ENCODE peak calls at places on chromosomes 11 and 22, in six cellular contexts. P, M, X, N, F and S are unnamed samples.

GRCh38 chr11:89487016-89487415 is 4.2 kb downstream of the NOX4 start:
- DNase-seq in M (no peak), X (peak; percentile 53), P (no peak), N (no peak), F (no peak), S (no peak)

GRCh38 chr11:19511413-19512183 is 201.0 kb upstream of the NAV2 start:
- DNase-seq in F (no peak), X (no peak), M (no peak), N (peak; percentile 73), P (no peak), S (peak; percentile 26)

GRCh38 chr11:91717169-91717568 is 507.4 kb upstream of the FAT3 start:
- DNase-seq in M (no peak), X (no peak), F (no peak), N (no peak), P (no peak), S (no peak)

GRCh38 chr11:96426356-96427103 is 36.7 kb downstream of the JRKL start:
- DNase-seq in P (peak; percentile 43), X (no peak), F (peak; percentile 21), M (peak; percentile 30), N (peak; percentile 72), S (no peak)

GRCh38 chr11:8596504-8597046 is 2.5 kb upstream of the STK33 start:
- DNase-seq in X (no peak), P (no peak), F (no peak), M (no peak), N (peak; percentile 31), S (no peak)

GRCh38 chr11:118084247-118084646 is 2.5 kb downstream of the SMIM35 start:
- DNase-seq in P (no peak), M (no peak), N (no peak), F (no peak), X (no peak), S (no peak)

GRCh38 chr11:102318469-102318868 is 1.2 kb downstream of the BIRC3 start:
- DNase-seq in X (no peak), M (no peak), P (no peak), F (no peak), N (no peak), S (no peak)

GRCh38 chr11:123111465-123111864 is 49.5 kb upstream of the HSPA8 start:
- DNase-seq in N (peak; percentile 65), P (peak; percentile 58), F (no peak), X (no peak), M (no peak), S (no peak)

GRCh38 chr11:45468265-45468856 is 182.2 kb upstream of the SYT13 start:
- DNase-seq in F (no peak), N (peak; percentile 45), M (no peak), X (no peak), P (peak; percentile 19), S (peak; percentile 48)

GRCh38 chr11:5196067-5196466 is 4.4 kb downstream of the OR51V1 start:
- DNase-seq in N (no peak), P (peak; percentile 42), M (no peak), X (no peak), F (no peak), S (no peak)

GRCh38 chr11:4118107-4118506 is 23.5 kb downstream of the RRM1 start:
- DNase-seq in M (no peak), P (no peak), F (no peak), X (no peak), N (peak; percentile 41), S (no peak)

GRCh38 chr22:50717709-50718351 is 20.2 kb upstream of the ACR start:
- DNase-seq in X (no peak), F (no peak), P (no peak), N (no peak), M (no peak), S (no peak)

GRCh38 chr11:63804259-63804658 is 9.0 kb upstream of the SPINDOC start:
- DNase-seq in P (no peak), F (no peak), X (no peak), N (no peak), M (no peak), S (no peak)

GRCh38 chr11:23370580-23371275 is 510.5 kb upstream of the CCDC179 start:
- DNase-seq in F (no peak), M (no peak), X (no peak), P (no peak), N (no peak), S (no peak)

GRCh38 chr11:30749268-30749667 is 163.1 kb upstream of the MPPED2 start:
- DNase-seq in N (no peak), P (no peak), X (no peak), F (no peak), M (no peak), S (no peak)

GRCh38 chr11:57513911-57514537 is 1.5 kb downstream of the SLC43A1 start:
- DNase-seq in N (peak; percentile 28), M (no peak), X (no peak), P (no peak), F (no peak), S (peak; percentile 43)

GRCh38 chr11:75423721-75424120 is 9.3 kb downstream of the KLHL35 start:
- DNase-seq in N (no peak), X (no peak), P (no peak), M (no peak), F (no peak), S (no peak)

GRCh38 chr11:78742430-78742829 is 167.8 kb upstream of the NARS2 start:
- DNase-seq in P (no peak), F (no peak), X (no peak), N (peak; percentile 30), M (no peak), S (no peak)

GRCh38 chr11:32434116-32434386 is 1.3 kb downstream of the WT1 start:
- DNase-seq in N (no peak), P (no peak), M (no peak), F (no peak), X (no peak), S (no peak)

DNA sequence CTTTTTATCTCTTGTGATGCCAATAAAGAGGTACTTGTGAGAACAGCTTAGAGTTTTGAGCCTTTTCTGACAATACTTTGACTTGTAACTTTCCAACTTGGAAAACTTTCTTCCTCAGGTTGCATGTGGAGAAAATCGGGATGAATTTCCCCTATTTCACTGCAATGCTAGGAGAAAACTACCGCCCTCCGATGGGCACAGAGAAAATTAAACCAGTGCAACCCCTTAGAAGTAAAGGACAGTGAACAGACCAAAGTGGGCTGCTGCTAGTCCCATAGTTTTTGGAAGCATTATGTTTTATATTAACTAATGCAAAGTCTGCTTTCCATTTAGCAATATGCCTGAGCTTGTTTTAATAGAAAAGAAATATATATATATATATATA is 195.5 kb upstream of the RAG2 start:
- DNase-seq in M (no peak), X (no peak), P (no peak), F (no peak), N (peak; percentile 5), S (no peak)
- TF ChIP-seq CTCF in M (no peak), X (peak; percentile 37), P (no peak), F (peak; percentile 29), N (peak; percentile 33), S (no peak)

DNA sequence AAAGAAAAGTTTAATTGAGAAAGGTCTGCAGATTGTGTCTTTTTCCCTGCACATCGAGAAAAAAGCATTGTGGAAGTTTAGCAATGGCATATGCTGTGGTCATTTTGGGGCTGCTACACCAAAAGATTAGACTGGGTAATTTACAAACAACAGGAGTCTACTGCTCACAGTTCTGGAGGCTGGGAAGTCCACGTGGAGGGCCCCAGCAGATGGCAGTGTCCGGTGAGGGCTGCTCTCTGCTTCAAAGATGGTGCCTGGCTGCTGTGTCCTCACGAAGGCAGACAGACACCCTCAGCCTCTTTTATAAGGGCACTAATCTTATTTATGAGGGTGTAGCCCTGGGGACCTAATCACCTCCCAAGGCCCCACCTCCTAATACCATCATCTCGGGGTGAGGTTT is 21.1 kb downstream of the PHF21B start:
- DNase-seq in F (no peak), M (no peak), P (no peak), N (no peak), X (no peak), S (no peak)
- TF ChIP-seq CTCF in F (peak; percentile 23), M (peak; percentile 11), P (peak; percentile 19), N (no peak), X (peak; percentile 11), S (no peak)

DNA sequence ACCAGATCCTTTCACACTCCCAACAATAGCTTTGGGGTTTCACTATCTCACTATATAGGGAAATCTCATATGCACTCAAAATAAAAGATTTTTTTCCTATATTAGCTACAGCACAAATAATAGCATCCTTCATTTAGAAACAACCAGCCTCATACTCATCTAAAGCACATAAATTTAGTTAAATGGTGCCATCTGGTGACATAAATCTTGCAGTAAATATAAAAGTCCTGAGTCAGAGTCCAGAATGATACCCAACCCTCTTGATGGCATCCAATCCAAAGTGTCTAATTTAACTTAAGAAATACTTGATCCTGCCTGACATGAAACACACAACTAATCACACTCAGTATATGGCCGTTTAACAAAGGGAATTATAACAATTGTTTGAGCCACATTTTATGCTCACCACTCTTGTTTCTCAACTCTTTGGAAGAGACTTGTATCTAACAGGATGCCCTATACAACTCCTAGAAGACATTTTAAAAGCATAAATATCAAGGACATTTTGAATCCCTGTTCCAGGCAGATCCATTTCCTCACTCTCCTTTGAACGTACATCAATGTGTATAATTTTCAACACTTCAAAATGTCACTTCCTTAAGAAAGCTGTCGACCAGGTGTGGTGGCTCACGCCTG is 36.2 kb downstream of the DLG2 start:
- DNase-seq in F (peak; percentile 4), M (peak; percentile 4), N (peak; percentile 42), X (peak; percentile 4), P (no peak), S (no peak)
- TF ChIP-seq CTCF in F (peak; percentile 32), M (no peak), N (no peak), X (peak; percentile 8), P (no peak), S (no peak)

GRCh38 chr11:113781682-113782081 is 2.1 kb downstream of the CLDN25 start:
- DNase-seq in N (no peak), X (no peak), F (no peak), M (no peak), P (no peak), S (no peak)

GRCh38 chr11:113779496-113779895 is at the start of gene CLDN25:
- DNase-seq in F (no peak), P (no peak), M (no peak), X (no peak), N (no peak), S (no peak)

GRCh38 chr11:113782134-113782533 is 2.5 kb downstream of the CLDN25 start:
- DNase-seq in P (no peak), X (no peak), N (no peak), F (no peak), M (no peak), S (no peak)

GRCh38 chr11:113774174-113774503 is 647 bp upstream of the ZW10 start:
- DNase-seq in F (no peak), P (no peak), N (no peak), X (no peak), M (no peak), S (no peak)

GRCh38 chr11:113778111-113778910 is 1.3 kb upstream of the CLDN25 start:
- DNase-seq in N (no peak), X (peak; percentile 59), F (no peak), M (no peak), P (no peak), S (no peak)
- TF ChIP-seq CTCF in N (no peak), X (no peak), F (no peak), M (no peak), P (no peak), S (no peak)

GRCh38 chr11:850777-851762 is 8.4 kb downstream of the TSPAN4 start:
- DNase-seq in N (no peak), F (no peak), X (no peak), M (no peak), P (no peak), S (no peak)
- TF ChIP-seq CTCF in N (no peak), F (peak; percentile 22), X (peak; percentile 4), M (no peak), P (peak; percentile 42), S (no peak)